ENCODE peak calls at places on chromosomes 6 and 20, in four cellular contexts. I, F, Y and N are unnamed samples.

GRCh38 chr6:84728602-84729001 is 35.8 kb downstream of the TBX18 start:
- DNase-seq in I (no peak), F (no peak), Y (no peak), N (peak)

GRCh38 chr6:63347599-63347998 is 27.8 kb upstream of the LGSN start:
- DNase-seq in Y (no peak), I (no peak), F (peak), N (peak)

GRCh38 chr6:89940225-89941027 is 46.2 kb downstream of the GJA10 start:
- DNase-seq in F (peak), Y (peak), I (peak), N (peak)

GRCh38 chr6:8944548-8944947 is 509.2 kb upstream of the SLC35B3 start:
- DNase-seq in F (no peak), I (no peak), Y (no peak), N (no peak)

GRCh38 chr6:126804255-126805064 is 314.0 kb upstream of the RSPO3 start:
- DNase-seq in F (peak), Y (no peak), I (no peak), N (peak)

GRCh38 chr20:12965212-12965879 is 43.4 kb upstream of the SPTLC3 start:
- DNase-seq in I (no peak), F (no peak), Y (no peak), N (no peak)

GRCh38 chr20:34562643-34563042 is 4.1 kb downstream of the MAP1LC3A start:
- DNase-seq in Y (no peak), I (no peak), F (no peak), N (peak)

GRCh38 chr6:125834347-125834746 is 43.6 kb downstream of the NCOA7 start:
- DNase-seq in Y (no peak), F (no peak), I (no peak), N (no peak)

GRCh38 chr6:151098166-151098565 is 141.6 kb upstream of the AKAP12 start:
- DNase-seq in I (peak), F (no peak), Y (no peak), N (no peak)

GRCh38 chr20:23146111-23146640 is 60.1 kb upstream of the CD93 start:
- DNase-seq in I (no peak), F (no peak), Y (no peak), N (no peak)

GRCh38 chr6:54716869-54717268 is 129.7 kb upstream of the FAM83B start:
- DNase-seq in F (no peak), I (no peak), Y (no peak), N (no peak)

GRCh38 chr6:43926644-43927524 is 156.9 kb downstream of the VEGFA start:
- DNase-seq in Y (peak), F (peak), I (peak), N (peak)

GRCh38 chr6:166512567-166512966 is 73.9 kb downstream of the RAMACL start:
- DNase-seq in F (no peak), Y (no peak), I (peak), N (no peak)

GRCh38 chr6:8794420-8794819 is 359.1 kb upstream of the SLC35B3 start:
- DNase-seq in I (no peak), F (no peak), Y (no peak), N (no peak)

GRCh38 chr6:18990313-18990978 is 603.3 kb downstream of the RNF144B start:
- DNase-seq in I (peak), Y (peak), F (no peak), N (peak)

GRCh38 chr6:91476000-91476399 is 889.1 kb upstream of the MAP3K7 start:
- DNase-seq in F (peak), I (no peak), Y (no peak), N (no peak)

GRCh38 chr6:89927788-89928565 is 33.7 kb downstream of the GJA10 start:
- DNase-seq in F (no peak), I (no peak), Y (no peak), N (no peak)

GRCh38 chr6:151958332-151958731 is 150.8 kb downstream of the ESR1 start:
- DNase-seq in F (peak), I (no peak), Y (no peak), N (no peak)

GRCh38 chr6:34543421-34543820 is 12.7 kb downstream of the SPDEF start:
- DNase-seq in I (no peak), F (peak), Y (no peak), N (no peak)

GRCh38 chr6:63496388-63496804 is 75.9 kb upstream of the LOC128125822 start:
- DNase-seq in F (no peak), Y (no peak), I (no peak), N (peak)

GRCh38 chr6:72624557-72625160 is 2.8 kb downstream of the KCNQ5 start:
- DNase-seq in Y (no peak), F (no peak), I (no peak), N (peak)